ENCODE peak calls at places on chromosomes 11 and 22, in four cellular contexts. E, U, J and W are unnamed samples.

GRCh38 chr11:57290288-57290687 is 34.5 kb downstream of the TNKS1BP1 start:
- DNase-seq in E (no peak), U (no peak), J (peak; percentile 65), W (no peak)

GRCh38 chr11:14075118-14075601 is 112.6 kb downstream of the SPON1 start:
- DNase-seq in E (no peak), U (no peak), J (no peak), W (no peak)

GRCh38 chr11:91248199-91248807 is 976.3 kb upstream of the FAT3 start:
- DNase-seq in E (no peak), U (peak; percentile 4), J (no peak), W (no peak)

GRCh38 chr11:45805305-45806071 is 539 bp downstream of the SLC35C1 start:
- DNase-seq in E (peak; percentile 43), U (no peak), J (peak; percentile 94), W (no peak)

GRCh38 chr11:114774599-114775365 is 96.5 kb downstream of the NXPE2 start:
- DNase-seq in E (no peak), U (peak; percentile 0), J (peak; percentile 78), W (peak; percentile 72)

GRCh38 chr22:46674906-46675305 is 54.7 kb downstream of the GRAMD4 start:
- DNase-seq in E (no peak), U (no peak), J (no peak), W (no peak)

GRCh38 chr11:127071606-127072005 is 71.0 kb upstream of the KIRREL3 start:
- DNase-seq in E (no peak), U (no peak), J (no peak), W (no peak)

GRCh38 chr11:27720277-27720830 is 20.1 kb upstream of the BDNF start:
- DNase-seq in E (no peak), U (no peak), J (peak; percentile 91), W (peak; percentile 75)

GRCh38 chr11:46677169-46677568 is 23.2 kb downstream of the ARHGAP1 start:
- DNase-seq in E (no peak), U (no peak), J (no peak), W (peak; percentile 51)

GRCh38 chr22:33757443-33758124 is 162.7 kb downstream of the LARGE1 start:
- DNase-seq in E (no peak), U (no peak), J (no peak), W (peak; percentile 41)

GRCh38 chr11:85118151-85118550 is 509.0 kb downstream of the DLG2 start:
- DNase-seq in E (no peak), U (no peak), J (no peak), W (no peak)

GRCh38 chr11:47850337-47850736 is 2.2 kb upstream of the NUP160 start:
- DNase-seq in E (no peak), U (no peak), J (no peak), W (no peak)

GRCh38 chr11:94694309-94695060 is 73.7 kb upstream of the AMOTL1 start:
- DNase-seq in E (no peak), U (no peak), J (no peak), W (no peak)

GRCh38 chr11:67031791-67032561 is 9.0 kb downstream of the SYT12 start:
- DNase-seq in E (no peak), U (no peak), J (peak; percentile 84), W (no peak)

GRCh38 chr11:65419773-65420481 is 2.7 kb upstream of the NEAT1 start:
- DNase-seq in E (peak; percentile 94), U (peak; percentile 77), J (peak; percentile 95), W (peak; percentile 78)

GRCh38 chr11:64095949-64096348 is 60.2 kb downstream of the FLRT1 start:
- DNase-seq in E (no peak), U (no peak), J (no peak), W (no peak)

GRCh38 chr11:20226936-20227335 is 66.7 kb upstream of the DBX1 start:
- DNase-seq in E (no peak), U (no peak), J (no peak), W (no peak)

GRCh38 chr11:58639103-58639502 is 16.6 kb downstream of the CNTF start:
- DNase-seq in E (no peak), U (no peak), J (peak; percentile 32), W (no peak)

GRCh38 chr11:13465909-13466371 is 2.9 kb upstream of the BTBD10 start:
- DNase-seq in E (no peak), U (peak; percentile 70), J (peak; percentile 93), W (peak; percentile 32)

GRCh38 chr22:44020981-44021380 is 3.1 kb upstream of the PARVB start:
- DNase-seq in E (no peak), U (no peak), J (peak; percentile 91), W (no peak)

GRCh38 chr11:86761978-86762377 is 38.4 kb upstream of the PRSS23 start:
- DNase-seq in E (no peak), U (no peak), J (peak; percentile 74), W (no peak)

GRCh38 chr11:80849253-80849652 is 1408.4 kb upstream of the TENM4 start:
- DNase-seq in E (no peak), U (no peak), J (no peak), W (no peak)
- H3K27me3 ChIP-seq in E (no peaks in the 10 kb centered on the region), U (no peaks in the 10 kb centered on the region), J (no peaks in the 10 kb centered on the region), W (no peaks in the 10 kb centered on the region)

DNA sequence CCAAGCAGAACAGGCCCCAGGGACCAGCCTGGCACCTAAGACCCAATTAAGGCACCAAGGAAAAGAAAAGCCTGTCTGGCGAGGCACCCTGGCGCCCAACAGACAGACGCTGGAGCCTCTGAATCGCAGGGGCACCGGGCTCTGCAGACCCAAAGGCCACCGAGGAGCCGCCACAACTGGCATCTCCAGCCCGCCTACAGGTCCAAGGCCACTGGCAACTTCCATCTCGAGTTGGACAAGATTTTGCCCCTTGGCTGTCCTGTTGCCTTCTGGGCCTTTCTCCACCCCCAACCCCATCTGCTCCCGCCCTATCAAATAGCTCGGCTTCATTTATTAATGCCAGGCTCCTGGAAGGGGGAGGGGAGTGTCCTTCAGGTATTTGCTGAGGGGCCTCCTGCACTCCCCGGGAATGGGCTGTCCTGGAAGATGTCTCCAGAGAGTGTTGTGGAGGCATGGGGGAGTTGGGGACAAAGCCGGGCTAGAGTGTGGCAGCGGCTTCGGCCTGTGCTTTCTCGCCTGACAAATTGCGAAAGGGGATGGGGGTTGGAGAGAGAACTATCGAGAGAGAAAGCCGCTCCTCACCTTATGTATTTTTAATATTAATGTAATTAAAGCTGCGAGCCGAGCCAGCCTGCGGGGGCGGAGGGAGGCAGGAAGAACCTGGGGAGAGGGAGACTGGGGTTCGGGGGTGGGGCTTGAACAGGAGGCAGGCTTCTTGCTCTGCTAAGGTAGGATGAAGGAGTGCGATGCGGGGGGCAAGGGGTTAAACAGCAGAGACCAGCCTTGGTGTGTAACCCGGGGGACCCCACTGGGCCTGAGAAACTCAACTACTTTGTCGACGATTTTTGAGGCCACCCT is 2.0 kb downstream of the DSCAML1 start:
- DNase-seq in E (no peak), U (no peak), J (no peak), W (peak; percentile 74)
- H3K27me3 ChIP-seq in E (peaks cover 57% of the 10 kb centered on the region), U (peaks cover 14% of the 10 kb centered on the region), J (peaks cover 55% of the 10 kb centered on the region), W (peaks cover 60% of the 10 kb centered on the region)

GRCh38 chr11:132035736-132036135 is 665.3 kb downstream of the NTM start:
- DNase-seq in E (no peak), U (no peak), J (no peak), W (no peak)
- H3K27me3 ChIP-seq in E (no peaks in the 10 kb centered on the region), U (no peaks in the 10 kb centered on the region), J (no peaks in the 10 kb centered on the region), W (no peaks in the 10 kb centered on the region)

DNA sequence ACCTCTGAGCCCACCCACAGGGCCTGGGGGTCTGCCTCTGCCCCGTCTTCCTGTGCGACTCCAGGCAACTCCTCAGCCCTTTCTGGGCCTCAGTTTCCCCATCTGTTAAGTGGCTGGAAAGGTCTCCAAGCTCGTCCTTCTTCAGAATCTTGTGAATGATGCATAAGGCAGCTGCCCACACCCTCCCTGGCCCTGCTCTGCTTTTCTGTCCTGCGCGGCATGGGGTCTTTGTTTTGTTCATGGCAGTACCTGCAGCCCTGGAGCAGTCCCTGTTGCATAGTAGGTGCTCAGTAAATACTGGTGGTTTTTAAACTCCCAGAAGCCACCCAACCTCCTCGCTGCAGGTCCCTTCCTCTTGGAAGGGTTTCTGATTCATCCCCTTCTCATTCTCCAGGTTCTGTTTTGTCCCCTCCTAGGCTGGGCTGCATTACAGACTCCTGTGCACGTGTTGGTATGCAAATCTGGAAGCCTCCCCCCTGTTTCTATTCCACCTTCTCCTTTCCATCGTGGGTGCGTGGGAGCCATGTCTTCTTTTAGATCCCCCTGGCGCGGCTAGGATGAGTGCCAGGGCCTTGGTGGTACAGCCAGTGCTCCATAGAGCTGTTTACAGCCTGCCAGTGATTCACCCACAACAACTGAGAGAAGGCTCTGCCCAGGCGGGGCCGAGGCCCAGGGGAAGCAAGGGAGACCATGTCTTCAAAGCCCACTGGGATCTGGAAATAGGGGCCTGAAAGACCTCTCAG is 19.3 kb upstream of the SYT7 start:
- DNase-seq in E (no peak), U (no peak), J (peak; percentile 83), W (peak; percentile 76)
- H3K27me3 ChIP-seq in E (peaks cover 1% of the 10 kb centered on the region), U (no peaks in the 10 kb centered on the region), J (peaks cover 2% of the 10 kb centered on the region), W (no peaks in the 10 kb centered on the region)

GRCh38 chr22:37803195-37803635 is 4.5 kb upstream of the GCAT start:
- DNase-seq in E (no peak), U (no peak), J (peak; percentile 73), W (peak; percentile 88)

GRCh38 chr22:37803636-37804371 is 3.9 kb upstream of the GCAT start:
- DNase-seq in E (no peak), U (no peak), J (peak; percentile 82), W (peak; percentile 79)

GRCh38 chr22:37801946-37802309 is 5.8 kb upstream of the GCAT start:
- DNase-seq in E (no peak), U (no peak), J (peak; percentile 53), W (no peak)

GRCh38 chr22:37804502-37804885 is 3.2 kb upstream of the GCAT start:
- DNase-seq in E (no peak), U (no peak), J (peak; percentile 95), W (peak; percentile 82)

GRCh38 chr22:37802310-37803194 is 5.2 kb upstream of the GCAT start:
- DNase-seq in E (peak; percentile 70), U (no peak), J (peak; percentile 94), W (peak; percentile 95)
- H3K27me3 ChIP-seq in E (no peaks in the 10 kb centered on the region), U (no peaks in the 10 kb centered on the region), J (no peaks in the 10 kb centered on the region), W (peaks cover 40% of the 10 kb centered on the region)

DNA sequence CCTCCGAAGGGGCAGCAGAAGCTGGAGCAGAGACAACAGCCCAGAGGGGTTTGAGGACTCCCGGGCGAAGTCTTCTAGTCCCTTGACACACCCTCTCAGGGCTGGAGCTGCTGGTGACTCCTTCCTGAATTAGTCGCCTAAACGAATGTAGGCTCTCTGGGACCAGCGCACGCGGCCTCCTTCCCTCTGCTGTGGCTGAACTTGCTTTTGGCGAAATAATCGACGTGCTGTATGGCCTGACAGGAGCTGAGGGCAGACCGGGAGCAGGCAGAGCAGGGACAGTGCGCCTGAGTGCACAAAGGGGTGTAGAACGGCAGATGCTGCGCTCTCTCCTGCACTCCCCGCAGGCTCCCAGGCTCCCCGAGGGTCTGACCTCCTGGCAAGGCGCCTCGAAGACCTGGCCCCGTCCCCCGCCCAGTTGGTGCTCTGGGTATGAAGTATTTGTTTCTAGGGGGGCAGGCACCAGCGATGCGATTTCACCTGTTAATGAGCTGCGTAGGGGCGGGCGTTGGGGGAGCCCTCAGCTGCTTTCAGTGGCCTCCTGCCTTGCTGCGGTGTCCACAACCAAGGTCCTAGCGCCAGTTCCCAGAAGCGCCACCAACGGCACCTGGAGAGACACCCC is 5.3 kb downstream of the SLC17A6 start:
- DNase-seq in E (no peak), U (no peak), J (no peak), W (peak; percentile 52)
- H3K27me3 ChIP-seq in E (peaks cover 100% of the 10 kb centered on the region), U (no peaks in the 10 kb centered on the region), J (peaks cover 3% of the 10 kb centered on the region), W (peaks cover 61% of the 10 kb centered on the region)

GRCh38 chr11:130390071-130390758 is 38.2 kb downstream of the ADAMTS8 start:
- DNase-seq in E (no peak), U (peak; percentile 24), J (peak; percentile 94), W (no peak)
- H3K27me3 ChIP-seq in E (peaks cover 7% of the 10 kb centered on the region), U (no peaks in the 10 kb centered on the region), J (peaks cover 59% of the 10 kb centered on the region), W (no peaks in the 10 kb centered on the region)